ENCODE peak calls at places on chromosomes 4 and X, in four cellular contexts. W, H, B and J are unnamed samples.

GRCh38 chr4:7073526-7074390 is 5.9 kb upstream of the GRPEL1 start:
- DNase-seq in B (peak), W (no peak), H (no peak), J (no peak)

GRCh38 chr4:4762909-4763814 is 96.3 kb upstream of the MSX1 start:
- DNase-seq in B (peak), H (peak), W (no peak), J (no peak)

GRCh38 chr4:102786279-102786678 is 25.5 kb upstream of the MANBA start:
- DNase-seq in B (no peak), H (no peak), W (no peak), J (no peak)

GRCh38 chr4:21801661-21802355 is 146.8 kb downstream of the KCNIP4 start:
- DNase-seq in B (no peak), H (no peak), W (no peak), J (no peak)

GRCh38 chr4:156959298-156959702 is 12.3 kb downstream of the PDGFC start:
- DNase-seq in H (no peak), B (no peak), W (no peak), J (no peak)

GRCh38 chr4:183147983-183148382 is 48.9 kb downstream of the WWC2 start:
- DNase-seq in W (no peak), H (no peak), B (no peak), J (no peak)

GRCh38 chr4:152283806-152284470 is 252.0 kb downstream of the FBXW7 start:
- DNase-seq in W (no peak), H (no peak), B (no peak), J (no peak)

GRCh38 chr4:6750302-6751221 is 32.0 kb upstream of the KIAA0232 start:
- DNase-seq in B (no peak), W (no peak), H (peak), J (no peak)

GRCh38 chr4:138870739-138871633 is 144.6 kb upstream of the NOCT start:
- DNase-seq in W (peak), B (peak), H (no peak), J (no peak)

GRCh38 chr4:86653237-86653865 is 59.2 kb downstream of the PTPN13 start:
- DNase-seq in H (no peak), B (no peak), W (no peak), J (no peak)

GRCh38 chrX:18390941-18391538 is 34.4 kb upstream of the CDKL5 start:
- DNase-seq in B (peak), H (no peak), W (peak), J (no peak)

GRCh38 chr4:103307479-103308042 is 109.4 kb upstream of the CENPE start:
- DNase-seq in H (no peak), B (no peak), W (no peak), J (no peak)

GRCh38 chrX:81120936-81121351 is 80.8 kb downstream of the HMGN5 start:
- DNase-seq in H (no peak), W (no peak), B (no peak), J (no peak)

GRCh38 chrX:75337525-75337924 is 63.6 kb downstream of the UPRT start:
- DNase-seq in B (no peak), W (no peak), H (no peak), J (no peak)

GRCh38 chrX:106927700-106928099 is 7.5 kb downstream of the CLDN2 start:
- DNase-seq in H (no peak), W (no peak), B (no peak), J (no peak)

GRCh38 chr4:188023682-188024081 is 28.1 kb downstream of the ZFP42 start:
- DNase-seq in W (no peak), H (no peak), B (no peak), J (no peak)

GRCh38 chr4:182578402-182578801 is 335.2 kb downstream of the TENM3 start:
- DNase-seq in W (no peak), B (no peak), H (no peak), J (no peak)

GRCh38 chr4:168589154-168589553 is 92.3 kb downstream of the PALLD start:
- DNase-seq in W (no peak), H (no peak), B (no peak), J (no peak)

GRCh38 chrX:45063319-45064095 is 137.2 kb downstream of the DIPK2B start:
- DNase-seq in B (no peak), H (no peak), W (no peak), J (no peak)

GRCh38 chrX:10620121-10620699 is at the start of gene MID1:
- DNase-seq in H (no peak), W (no peak), B (peak), J (peak)

GRCh38 chrX:151680805-151681204 is 14.5 kb upstream of the PRRG3 start:
- DNase-seq in W (peak), B (peak), H (no peak), J (no peak)

GRCh38 chr4:56218230-56218895 is 168.9 kb downstream of the AASDH start:
- DNase-seq in H (no peak), W (no peak), B (no peak), J (no peak)

GRCh38 chr4:51960486-51960885 is 59.7 kb downstream of the LRRC66 start:
- DNase-seq in W (no peak), H (no peak), B (no peak), J (no peak)

GRCh38 chr4:145540235-145540634 is 58.6 kb downstream of the SMAD1 start:
- DNase-seq in B (no peak), W (no peak), H (no peak), J (no peak)

GRCh38 chrX:57155171-57155570 is 18.0 kb upstream of the SPIN2A start:
- DNase-seq in W (no peak), B (no peak), H (no peak), J (no peak)

GRCh38 chr4:94803181-94803580 is 45.4 kb downstream of the BMPR1B start:
- DNase-seq in B (no peak), W (no peak), H (no peak), J (no peak)

GRCh38 chr4:125041372-125041930 is 273.3 kb upstream of the FAT4 start:
- DNase-seq in B (no peak), W (no peak), H (no peak), J (no peak)

GRCh38 chr4:6447561-6448290 is 24.7 kb downstream of the PPP2R2C start:
- DNase-seq in W (no peak), H (no peak), B (no peak), J (no peak)

GRCh38 chr4:58274553-58274952 is 1164.4 kb upstream of the IGFBP7 start:
- DNase-seq in H (no peak), B (no peak), W (no peak), J (no peak)

GRCh38 chrX:65697915-65698796 is 30.7 kb downstream of the MSN start:
- DNase-seq in W (peak), B (peak), H (no peak), J (no peak)

GRCh38 chr4:186934255-186934654 is 210.6 kb upstream of the FAT1 start:
- DNase-seq in H (no peak), W (no peak), B (no peak), J (no peak)

GRCh38 chr4:62449538-62449937 is 1249.4 kb downstream of the ADGRL3 start:
- DNase-seq in H (no peak), W (no peak), B (no peak), J (no peak)

GRCh38 chr4:155667538-155668511 is 1.2 kb downstream of the GUCY1A1 start:
- DNase-seq in H (peak), W (no peak), B (peak), J (peak)

GRCh38 chrX:1239681-1240142 is 27.3 kb upstream of the CRLF2 start:
- DNase-seq in B (peak), H (no peak), W (no peak), J (peak)

GRCh38 chrX:124215786-124216185 is 116.7 kb upstream of the TEX13D start:
- DNase-seq in B (no peak), W (no peak), H (no peak), J (no peak)

GRCh38 chr4:100738388-100739165 is 220.8 kb upstream of the EMCN start:
- DNase-seq in H (no peak), B (no peak), W (no peak), J (no peak)

GRCh38 chrX:16458208-16458607 is 191.8 kb upstream of the S100G start:
- DNase-seq in W (no peak), H (no peak), B (no peak), J (no peak)

GRCh38 chr4:79049840-79050520 is 110.7 kb upstream of the PAQR3 start:
- DNase-seq in W (no peak), B (no peak), H (peak), J (no peak)

GRCh38 chr4:8343967-8344331 is 74.4 kb downstream of the HTRA3 start:
- DNase-seq in B (no peak), W (no peak), H (no peak), J (peak)

GRCh38 chr4:8341691-8342090 is 72.1 kb downstream of the HTRA3 start:
- DNase-seq in H (peak), W (no peak), B (no peak), J (peak)

GRCh38 chr4:8343051-8343966 is 73.8 kb downstream of the HTRA3 start:
- DNase-seq in B (no peak), W (no peak), H (no peak), J (peak)

GRCh38 chr4:8340721-8341680 is 71.4 kb downstream of the HTRA3 start:
- DNase-seq in H (peak), W (no peak), B (no peak), J (peak)

GRCh38 chr4:8342651-8343050 is 73.1 kb downstream of the HTRA3 start:
- DNase-seq in H (peak), W (no peak), B (no peak), J (no peak)
- TF ChIP-seq CTCF in H (peak), W (no peak), B (no peak), J (no peak)

GRCh38 chr4:16819652-16820051 is 78.8 kb downstream of the LDB2 start:
- DNase-seq in W (no peak), B (no peak), H (no peak), J (no peak)

GRCh38 chr4:16812041-16812440 is 86.4 kb downstream of the LDB2 start:
- DNase-seq in H (no peak), W (no peak), B (no peak), J (no peak)

GRCh38 chr4:16820304-16820703 is 78.1 kb downstream of the LDB2 start:
- DNase-seq in B (no peak), W (no peak), H (no peak), J (no peak)

DNA sequence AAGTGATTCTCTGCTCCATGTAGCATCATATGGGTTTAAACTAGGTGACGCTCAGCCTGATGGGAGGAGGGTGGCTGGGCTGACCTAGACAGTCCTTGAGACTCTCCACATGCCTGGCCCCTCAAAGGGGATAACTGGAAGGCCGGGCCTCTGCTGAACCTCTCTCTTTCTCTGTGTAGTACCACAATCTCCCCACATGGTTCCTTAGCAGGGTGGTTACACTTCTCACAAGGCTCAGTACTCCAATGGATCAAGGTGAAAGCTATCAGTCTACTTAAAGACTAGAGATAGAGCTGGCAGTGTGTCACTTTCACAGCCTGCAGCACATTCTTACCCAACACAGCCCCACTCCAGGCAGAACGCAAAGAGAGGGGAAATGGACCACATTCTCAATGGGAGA is 80.4 kb downstream of the LDB2 start:
- DNase-seq in B (no peak), H (no peak), W (no peak), J (no peak)
- TF ChIP-seq CTCF in B (no peak), H (no peak), W (no peak), J (no peak)

GRCh38 chrX:49072712-49073095 is 1.1 kb downstream of the PRAF2 start:
- DNase-seq in B (no peak), H (no peak), W (no peak), J (no peak)

GRCh38 chrX:49077941-49078340 is 1.7 kb downstream of the WDR45 start:
- DNase-seq in W (no peak), B (no peak), H (no peak), J (no peak)

GRCh38 chrX:49071877-49072711 is 1.7 kb downstream of the PRAF2 start:
- DNase-seq in W (no peak), H (no peak), B (no peak), J (peak)

GRCh38 chrX:49073641-49074575 is at the start of gene PRAF2:
- DNase-seq in H (peak), W (peak), B (peak), J (peak)

GRCh38 chrX:49075347-49075746 is 1.5 kb upstream of the PRAF2 start:
- DNase-seq in H (no peak), B (no peak), W (no peak), J (no peak)
- TF ChIP-seq CTCF in H (no peak), B (no peak), W (no peak), J (no peak)

GRCh38 chrX:72062890-72063289 is 68.8 kb downstream of the RTL5 start:
- DNase-seq in B (no peak), W (no peak), H (no peak), J (no peak)

GRCh38 chrX:72057331-72057730 is 74.4 kb downstream of the RTL5 start:
- DNase-seq in W (no peak), H (no peak), B (no peak), J (peak)

GRCh38 chrX:72061091-72061490 is 70.6 kb downstream of the RTL5 start:
- DNase-seq in B (no peak), H (peak), W (no peak), J (no peak)

GRCh38 chrX:72057844-72058243 is 73.9 kb downstream of the RTL5 start:
- DNase-seq in B (no peak), H (no peak), W (no peak), J (peak)

DNA sequence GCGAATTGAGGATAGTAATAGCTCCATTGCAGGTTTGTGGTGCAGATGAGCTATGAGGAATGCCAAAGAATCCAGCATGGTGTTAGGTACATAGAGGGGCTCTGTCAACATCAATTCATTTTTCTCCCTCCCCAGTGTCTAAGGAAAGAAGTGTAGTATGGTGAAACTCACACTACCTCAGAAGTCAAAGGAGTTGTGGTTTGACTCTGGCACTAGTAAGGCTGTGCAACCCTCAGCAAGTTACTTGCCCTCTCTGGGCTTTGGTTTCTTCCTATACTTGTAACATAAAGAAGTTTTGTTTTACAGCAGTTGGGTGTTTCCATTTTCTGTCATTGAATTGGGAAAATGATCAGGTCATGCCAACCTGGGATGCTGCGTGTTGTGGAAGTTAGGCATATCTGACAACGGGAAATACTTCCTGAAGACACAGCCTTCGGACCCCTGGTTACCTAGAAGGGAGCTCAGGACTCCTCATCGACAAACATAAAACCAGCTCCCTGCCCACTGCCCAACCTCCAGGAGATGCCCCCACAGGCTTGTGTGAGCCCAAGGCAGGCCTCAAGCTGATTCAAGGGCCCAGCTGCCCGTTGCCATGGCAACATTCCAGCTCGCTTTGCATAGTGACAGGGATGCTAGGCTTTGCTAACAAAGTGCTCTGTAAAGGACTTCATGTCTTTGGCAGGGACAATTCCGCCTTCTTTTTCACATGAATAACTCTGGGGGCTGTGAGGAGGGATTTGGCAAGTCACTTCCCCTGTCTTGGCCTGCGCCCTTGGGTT is 71.3 kb downstream of the RTL5 start:
- DNase-seq in W (no peak), B (no peak), H (peak), J (no peak)
- TF ChIP-seq CTCF in W (no peak), B (no peak), H (no peak), J (no peak)

GRCh38 chrX:46707274-46707965 is 51.5 kb downstream of the SLC9A7 start:
- DNase-seq in B (no peak), H (no peak), W (no peak), J (no peak)

GRCh38 chrX:46712733-46713132 is 46.2 kb downstream of the SLC9A7 start:
- DNase-seq in W (no peak), B (no peak), H (no peak), J (no peak)

GRCh38 chrX:46710425-46710824 is 48.5 kb downstream of the SLC9A7 start:
- DNase-seq in H (no peak), B (no peak), W (no peak), J (no peak)

GRCh38 chrX:46713672-46714487 is 45.0 kb downstream of the SLC9A7 start:
- DNase-seq in H (no peak), W (no peak), B (peak), J (no peak)

DNA sequence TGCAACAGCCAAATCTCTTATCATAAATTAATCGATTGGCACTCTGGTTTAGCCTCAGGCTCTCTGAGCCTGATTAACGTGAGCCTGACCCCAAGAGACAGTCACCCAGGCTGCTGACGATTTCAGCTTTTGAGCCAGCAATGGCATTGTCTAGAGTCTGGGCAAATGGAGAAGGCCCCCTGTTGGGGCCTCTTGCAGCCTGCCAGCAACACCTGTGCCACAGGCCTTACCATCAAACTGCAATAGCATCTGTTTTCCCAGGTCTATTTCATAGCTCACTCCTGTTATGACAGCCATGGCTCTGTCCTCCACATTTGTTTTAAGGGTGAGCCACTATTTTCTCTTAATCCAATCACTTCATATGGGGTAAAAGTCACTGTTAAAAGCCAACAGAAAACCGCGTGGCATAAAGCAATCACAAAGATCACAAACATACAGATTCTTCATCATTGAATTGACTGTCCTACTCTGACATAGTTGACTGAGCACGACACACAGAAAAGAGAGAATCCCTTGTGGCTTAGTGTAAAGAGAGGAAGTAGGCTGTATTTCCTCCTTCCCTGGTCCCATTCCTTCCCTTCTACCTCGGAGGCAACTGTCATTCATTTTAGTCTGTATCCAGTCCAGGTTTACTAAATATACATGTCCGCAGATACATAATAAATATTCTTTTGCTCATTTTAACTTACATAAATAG is 47.8 kb downstream of the SLC9A7 start:
- DNase-seq in W (no peak), H (no peak), B (no peak), J (no peak)
- TF ChIP-seq CTCF in W (no peak), H (no peak), B (no peak), J (no peak)